ENCODE peak calls at places on chromosomes 7 and 10, in nine cellular contexts. C is H1, N is stromal cell of bone marrow, O is myocyte, F is NAMALWA, I is psoas muscle, W is HEK293T, Q is cardiac muscle cell, S is T-cell. G is an unnamed sample.

GRCh38 chr10:124946945-124947344 is 5.0 kb downstream of the ZRANB1 start:
- DNase-seq in Q (no peak), S (no peak), F (no peak), C (no peak), I (no peak), W (no peak), N (no peak), O (peak), G (no peak)

GRCh38 chr7:54831046-54831643 is 72.1 kb upstream of the SEC61G start:
- DNase-seq in F (no peak), C (no peak), W (no peak), N (no peak), I (no peak), O (no peak), Q (no peak), S (no peak), G (no peak)

GRCh38 chr7:130734525-130735272 is 692 bp upstream of the KLF14 start:
- DNase-seq in N (no peak), F (peak), W (no peak), C (no peak), I (no peak), S (no peak), Q (peak), O (no peak), G (no peak)

GRCh38 chr10:48306870-48307531 is 524 bp downstream of the MAPK8 start:
- DNase-seq in I (peak), F (peak), S (peak), O (peak), C (peak), N (peak), Q (peak), W (peak), G (no peak)

GRCh38 chr7:90816511-90817142 is 220.5 kb downstream of the CDK14 start:
- DNase-seq in F (no peak), I (no peak), O (peak), W (peak), Q (peak), S (no peak), C (no peak), N (peak), G (no peak)

GRCh38 chr10:89217057-89217990 is 10.2 kb upstream of the CH25H start:
- DNase-seq in W (peak), Q (peak), F (peak), N (peak), C (peak), I (peak), O (peak), S (peak), G (no peak)

GRCh38 chr10:62085821-62086220 is 182.8 kb downstream of the RTKN2 start:
- DNase-seq in W (no peak), N (no peak), Q (no peak), I (no peak), C (no peak), F (no peak), S (no peak), O (peak), G (no peak)

GRCh38 chr10:120490288-120490687 is 33.3 kb downstream of the PLPP4 start:
- DNase-seq in C (peak), F (no peak), S (no peak), Q (no peak), I (no peak), N (no peak), O (no peak), W (no peak), G (no peak)

GRCh38 chr7:87404674-87405073 is 59.2 kb downstream of the CROT start:
- DNase-seq in C (no peak), S (no peak), Q (peak), I (no peak), W (no peak), N (no peak), O (no peak), F (no peak), G (no peak)

GRCh38 chr7:91169819-91170218 is 94.4 kb upstream of the FZD1 start:
- DNase-seq in W (no peak), F (no peak), S (no peak), Q (no peak), O (no peak), C (no peak), I (no peak), N (no peak), G (peak)

G was measured in NT2/D1.